ENCODE peak calls at places on chromosome 16, in eight cellular contexts. P is PC-3, K is GM23338, A is SK-N-SH, S is neural progenitor cell, L is HCT116, W is mesendoderm, Q is A549. Z is an unnamed sample.

GRCh38 chr16:75048546-75048945 is 49.7 kb downstream of the ZNRF1 start:
- DNase-seq in S (no peak), W (no peak), Q (no peak), K (no peak), A (no peak), L (no peak), P (no peak), Z (no peak)

GRCh38 chr16:56888806-56889205 is 23.8 kb downstream of the SLC12A3 start:
- DNase-seq in P (no peak), K (no peak), S (no peak), W (no peak), Q (no peak), A (no peak), L (no peak), Z (no peak)

GRCh38 chr16:74700206-74701040 is at the start of gene MLKL:
- DNase-seq in L (peak; percentile 31), W (peak; percentile 25), A (peak; percentile 66), P (peak; percentile 62), Q (peak; percentile 72), S (peak; percentile 53), K (peak; percentile 77), Z (no peak)

GRCh38 chr16:79402356-79402755 is 198.2 kb downstream of the MAF start:
- DNase-seq in W (peak; percentile 39), K (no peak), S (no peak), Q (no peak), L (no peak), P (no peak), A (no peak), Z (no peak)

GRCh38 chr16:82748026-82748425 is 121.3 kb downstream of the CDH13 start:
- DNase-seq in K (no peak), A (no peak), W (no peak), Q (no peak), L (no peak), P (no peak), S (no peak), Z (no peak)

GRCh38 chr16:10314811-10315210 is 71.0 kb upstream of the ATF7IP2 start:
- DNase-seq in L (no peak), A (peak; percentile 8), Q (no peak), P (peak; percentile 36), S (no peak), K (no peak), W (peak; percentile 39), Z (no peak)

GRCh38 chr16:57471852-57472664 is 9.6 kb downstream of the POLR2C start:
- DNase-seq in L (no peak), P (no peak), A (peak; percentile 77), K (peak; percentile 52), Q (peak; percentile 93), W (no peak), S (no peak), Z (no peak)

GRCh38 chr16:6524501-6524900 is 808.1 kb upstream of the RBFOX1 start:
- DNase-seq in P (no peak), W (no peak), A (no peak), S (no peak), L (no peak), Q (no peak), K (no peak), Z (no peak)

GRCh38 chr16:65126845-65127624 is 5.2 kb upstream of the CDH11 start:
- DNase-seq in Q (no peak), A (no peak), K (peak; percentile 26), W (no peak), P (no peak), S (no peak), L (no peak), Z (no peak)

GRCh38 chr16:83862661-83863060 is 36.3 kb upstream of the MLYCD start:
- DNase-seq in P (no peak), Q (no peak), K (no peak), S (no peak), L (no peak), W (no peak), A (no peak), Z (no peak)
- H3K4me3 ChIP-seq in P (no peak overlapping the region), Q (no peak overlapping the region), K (no peak overlapping the region), S (no peak overlapping the region), L (no peak overlapping the region), W (no peak overlapping the region), A (no peak overlapping the region), Z (no peak overlapping the region)

GRCh38 chr16:49474741-49475140 is 101.1 kb downstream of the C16orf78 start:
- DNase-seq in W (no peak), A (no peak), S (no peak), L (no peak), Q (no peak), P (no peak), K (no peak), Z (no peak)
- H3K4me2 ChIP-seq in W (no peak overlapping the region), A (no peak overlapping the region), S (no peak overlapping the region), L (no peak overlapping the region), Q (no peak overlapping the region), P (no peak overlapping the region), K (no peak overlapping the region), Z (no peak overlapping the region)

GRCh38 chr16:55480228-55480655 is 1.2 kb downstream of the MMP2 start:
- DNase-seq in Q (no peak), K (peak; percentile 64), S (peak; percentile 73), P (peak; percentile 4), W (peak; percentile 53), A (peak; percentile 84), L (no peak), Z (no peak)

GRCh38 chr16:55482056-55482455 is 3.1 kb downstream of the MMP2 start:
- DNase-seq in P (peak; percentile 4), A (no peak), S (no peak), W (no peak), K (no peak), L (no peak), Q (no peak), Z (no peak)

GRCh38 chr16:55479560-55480197 is 681 bp downstream of the MMP2 start:
- DNase-seq in K (peak; percentile 46), Q (no peak), P (no peak), S (no peak), L (no peak), W (peak; percentile 44), A (peak; percentile 58), Z (no peak)

GRCh38 chr16:55476625-55477533 is 2.1 kb upstream of the MMP2 start:
- DNase-seq in L (no peak), A (no peak), K (no peak), Q (no peak), S (no peak), P (peak; percentile 12), W (no peak), Z (no peak)

DNA sequence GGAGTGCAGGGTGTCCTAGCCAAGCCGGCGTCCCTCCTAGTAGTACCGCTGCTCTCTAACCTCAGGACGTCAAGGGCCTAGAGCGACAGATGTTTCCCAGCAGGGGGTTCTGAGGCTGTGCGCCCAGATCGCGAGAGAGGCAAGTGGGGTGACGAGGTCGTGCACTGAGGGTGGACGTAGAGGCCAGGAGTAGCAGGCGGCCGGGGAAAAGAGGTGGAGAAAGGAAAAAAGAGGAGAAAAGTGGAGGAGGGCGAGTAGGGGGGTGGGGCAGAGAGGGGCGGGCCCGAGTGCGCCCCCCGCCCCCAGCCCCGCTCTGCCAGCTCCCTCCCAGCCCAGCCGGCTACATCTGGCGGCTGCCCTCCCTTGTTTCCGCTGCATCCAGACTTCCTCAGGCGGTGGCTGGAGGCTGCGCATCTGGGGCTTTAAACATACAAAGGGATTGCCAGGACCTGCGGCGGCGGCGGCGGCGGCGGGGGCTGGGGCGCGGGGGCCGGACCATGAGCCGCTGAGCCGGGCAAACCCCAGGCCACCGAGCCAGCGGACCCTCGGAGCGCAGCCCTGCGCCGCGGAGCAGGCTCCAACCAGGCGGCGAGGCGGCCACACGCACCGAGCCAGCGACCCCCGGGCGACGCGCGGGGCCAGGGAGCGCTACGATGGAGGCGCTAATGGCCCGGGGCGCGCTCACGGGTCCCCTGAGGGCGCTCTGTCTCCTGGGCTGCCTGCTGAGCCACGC is at the start of gene MMP2:
- DNase-seq in A (peak; percentile 96), L (no peak), Q (no peak), K (peak; percentile 91), W (peak; percentile 96), P (no peak), S (peak; percentile 91), Z (no peak)
- H3K4me3 ChIP-seq in A (peak within 1 kb of the TSS; percentile 88), L (no peak within 1 kb of the TSS), Q (peak within 1 kb of the TSS; percentile 60), K (peak within 1 kb of the TSS; percentile 88), W (peak within 1 kb of the TSS; percentile 84), P (no peak within 1 kb of the TSS), S (peak within 1 kb of the TSS; percentile 63), Z (peak within 1 kb of the TSS; percentile 68)

GRCh38 chr16:9256196-9256595 is 164.8 kb downstream of the HAPSTR1 start:
- DNase-seq in K (peak; percentile 94), S (peak; percentile 68), L (peak; percentile 36), A (peak; percentile 34), P (peak; percentile 39), Q (peak; percentile 31), W (peak; percentile 87), Z (no peak)
- H3K4me2 ChIP-seq in K (no peak overlapping the region), S (no peak overlapping the region), L (no peak overlapping the region), A (no peak overlapping the region), P (no peak overlapping the region), Q (no peak overlapping the region), W (no peak overlapping the region), Z (no peak overlapping the region)

GRCh38 chr16:3014971-3015370 is 2.2 kb downstream of the CLDN9 start:
- DNase-seq in L (no peak), K (no peak), W (no peak), S (no peak), P (no peak), Q (no peak), A (no peak), Z (no peak)

GRCh38 chr16:3013491-3013951 is 798 bp downstream of the CLDN9 start:
- DNase-seq in S (no peak), W (no peak), P (peak; percentile 40), A (no peak), K (peak; percentile 65), Q (no peak), L (no peak), Z (no peak)

GRCh38 chr16:3013998-3014690 is 1.4 kb downstream of the CLDN9 start:
- DNase-seq in P (no peak), Q (no peak), W (no peak), L (no peak), A (no peak), S (no peak), K (peak; percentile 54), Z (no peak)

GRCh38 chr16:3012246-3012645 is 477 bp upstream of the CLDN9 start:
- DNase-seq in L (no peak), A (no peak), W (peak; percentile 37), S (peak; percentile 43), Q (no peak), K (peak; percentile 82), P (no peak), Z (no peak)

DNA sequence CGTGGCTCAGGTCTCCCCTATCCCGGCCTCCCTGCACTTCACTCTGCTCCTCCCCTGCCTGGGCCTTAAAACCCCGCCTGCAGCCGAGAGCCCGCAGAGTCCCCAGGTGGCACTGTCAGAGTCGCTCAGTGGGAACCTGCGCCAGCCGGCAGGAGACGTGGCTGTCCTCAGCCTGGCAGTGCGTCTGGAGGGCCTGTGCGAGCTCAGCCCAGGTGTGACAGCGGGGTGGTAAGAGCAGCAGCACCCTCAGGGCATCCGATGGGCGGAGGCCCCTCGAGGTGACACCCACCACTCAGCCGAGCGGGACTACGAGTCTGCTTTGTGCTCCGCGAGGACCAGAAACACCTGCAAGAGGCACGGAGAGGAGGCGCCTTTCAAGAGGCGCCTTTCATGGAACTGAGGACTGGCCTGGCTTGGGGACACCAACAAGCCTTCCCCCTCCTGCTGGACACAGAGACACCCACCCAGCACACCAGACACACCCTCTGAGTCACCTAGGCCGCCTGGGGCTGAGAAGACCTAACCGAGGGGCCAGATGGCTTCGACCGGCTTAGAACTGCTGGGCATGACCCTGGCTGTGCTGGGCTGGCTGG is at the start of gene CLDN9:
- DNase-seq in S (peak; percentile 58), P (peak; percentile 58), L (no peak), W (peak; percentile 54), K (peak; percentile 75), Q (no peak), A (no peak), Z (no peak)
- H3K4me3 ChIP-seq in S (peak within 1 kb of the TSS; percentile 26), P (no peak within 1 kb of the TSS), L (peak within 1 kb of the TSS; percentile 22), W (no peak within 1 kb of the TSS), K (peak within 1 kb of the TSS; percentile 68), Q (no peak within 1 kb of the TSS), A (no peak within 1 kb of the TSS), Z (no peak within 1 kb of the TSS)

GRCh38 chr16:85991425-85991824 is 92.5 kb downstream of the IRF8 start:
- DNase-seq in S (peak; percentile 22), K (no peak), W (no peak), Q (no peak), L (no peak), A (no peak), P (no peak), Z (no peak)
- H3K4me2 ChIP-seq in S (peak overlapping the region; percentile 7), K (no peak overlapping the region), W (no peak overlapping the region), Q (no peak overlapping the region), L (no peak overlapping the region), A (no peak overlapping the region), P (no peak overlapping the region), Z (no peak overlapping the region)